ENCODE peak calls at places on chromosomes 16 and 17, in ten cellular contexts. M, N, Z, J, I, O, W, L, E and F are unnamed samples.

GRCh38 chr17:44688675-44689491 is 693 bp downstream of the CCDC43 start:
- DNase-seq in J (no peak), N (peak; percentile 52), I (no peak), E (no peak), L (peak; percentile 38), M (no peak), Z (no peak), W (no peak), O (no peak), F (no peak)

GRCh38 chr17:76408037-76408849 is 23.8 kb downstream of the SPHK1 start:
- DNase-seq in O (peak; percentile 73), E (no peak), I (peak; percentile 77), N (peak; percentile 92), Z (peak; percentile 75), W (peak; percentile 57), J (peak; percentile 74), M (peak; percentile 91), L (peak; percentile 39), F (peak; percentile 80)

GRCh38 chr17:50533720-50534148 is 1.2 kb downstream of the EPN3 start:
- DNase-seq in M (peak; percentile 89), W (peak; percentile 77), E (peak; percentile 79), Z (no peak), I (no peak), L (peak; percentile 33), O (no peak), N (no peak), J (no peak), F (no peak)

GRCh38 chr17:41695134-41695661 is 6.5 kb downstream of the EIF1 start:
- DNase-seq in M (no peak), L (peak; percentile 22), O (peak; percentile 41), J (no peak), N (no peak), W (no peak), Z (no peak), E (no peak), I (no peak), F (no peak)

GRCh38 chr17:49260011-49260921 is 29.7 kb upstream of the PHOSPHO1 start:
- DNase-seq in E (peak; percentile 68), N (peak; percentile 35), I (peak; percentile 63), W (peak; percentile 80), J (peak; percentile 40), M (peak; percentile 77), Z (peak; percentile 55), O (peak; percentile 83), L (peak; percentile 82), F (peak; percentile 69)

GRCh38 chr16:50607970-50608557 is 59.9 kb downstream of the NKD1 start:
- DNase-seq in W (no peak), M (peak; percentile 25), O (no peak), L (no peak), I (no peak), E (no peak), Z (no peak), N (no peak), J (no peak), F (no peak)

GRCh38 chr16:89175280-89176146 is 4.0 kb downstream of the CDH15 start:
- DNase-seq in E (no peak), M (peak; percentile 74), I (no peak), N (no peak), L (no peak), O (no peak), W (no peak), Z (no peak), J (no peak), F (no peak)

GRCh38 chr17:76597156-76598003 is 11.7 kb upstream of the ST6GALNAC2 start:
- DNase-seq in W (no peak), I (no peak), N (no peak), E (no peak), J (peak; percentile 55), L (no peak), Z (no peak), M (no peak), O (no peak), F (no peak)

GRCh38 chr17:82820278-82821251 is 19.3 kb downstream of the ZNF750 start:
- DNase-seq in Z (no peak), W (no peak), N (no peak), M (no peak), E (no peak), O (peak; percentile 31), J (no peak), L (no peak), I (no peak), F (no peak)

GRCh38 chr17:48052956-48053757 is 5.0 kb downstream of the NFE2L1 start:
- DNase-seq in J (no peak), L (peak; percentile 40), O (no peak), N (no peak), I (no peak), Z (no peak), W (peak; percentile 89), E (peak; percentile 89), M (peak; percentile 74), F (no peak)

GRCh38 chr17:44070455-44071197 is at the start of gene G6PC3:
- DNase-seq in L (peak; percentile 98), Z (peak; percentile 90), I (peak; percentile 81), W (peak; percentile 97), O (peak; percentile 99), M (peak; percentile 97), E (peak; percentile 95), N (peak; percentile 98), J (peak; percentile 94), F (peak; percentile 30)

GRCh38 chr17:41962768-41963434 is 3.7 kb upstream of the CNP start:
- DNase-seq in E (peak; percentile 79), M (peak; percentile 91), N (peak; percentile 88), J (peak; percentile 71), W (peak; percentile 76), O (peak; percentile 69), L (peak; percentile 53), I (peak; percentile 77), Z (peak; percentile 73), F (peak; percentile 72)

DNA sequence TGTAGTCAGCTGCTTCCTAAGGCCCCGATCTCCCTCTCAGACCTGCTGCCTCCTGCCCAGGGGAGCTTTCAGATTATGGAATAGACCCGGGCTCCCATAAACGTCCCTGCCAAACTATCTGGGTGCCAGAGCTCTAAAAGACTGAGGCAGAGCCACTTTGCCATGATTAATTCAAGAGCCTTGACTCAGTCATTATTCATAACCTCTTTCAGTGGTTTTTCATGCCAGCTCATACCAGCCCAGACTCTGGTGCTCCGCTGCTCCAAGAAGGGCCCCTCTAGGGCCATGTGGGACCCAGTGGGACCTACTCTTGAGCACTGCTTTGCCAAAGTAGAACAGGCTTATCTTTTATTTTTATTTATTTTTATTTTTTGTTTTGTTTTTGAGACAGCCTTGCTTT is 23.9 kb downstream of the DNAI2 start:
- DNase-seq in E (no peak), J (no peak), W (no peak), L (no peak), M (no peak), N (no peak), O (no peak), Z (peak; percentile 19), I (no peak), F (no peak)
- H3K4me1 ChIP-seq in E (peaks cover 15% of the 10 kb centered on the region), J (no peaks in the 10 kb centered on the region), W (peaks cover 16% of the 10 kb centered on the region), L (no peaks in the 10 kb centered on the region), M (no peaks in the 10 kb centered on the region), N (no peaks in the 10 kb centered on the region), O (peaks cover 7% of the 10 kb centered on the region), Z (peaks cover 16% of the 10 kb centered on the region), I (peaks cover 5% of the 10 kb centered on the region), F (no peaks in the 10 kb centered on the region)

DNA sequence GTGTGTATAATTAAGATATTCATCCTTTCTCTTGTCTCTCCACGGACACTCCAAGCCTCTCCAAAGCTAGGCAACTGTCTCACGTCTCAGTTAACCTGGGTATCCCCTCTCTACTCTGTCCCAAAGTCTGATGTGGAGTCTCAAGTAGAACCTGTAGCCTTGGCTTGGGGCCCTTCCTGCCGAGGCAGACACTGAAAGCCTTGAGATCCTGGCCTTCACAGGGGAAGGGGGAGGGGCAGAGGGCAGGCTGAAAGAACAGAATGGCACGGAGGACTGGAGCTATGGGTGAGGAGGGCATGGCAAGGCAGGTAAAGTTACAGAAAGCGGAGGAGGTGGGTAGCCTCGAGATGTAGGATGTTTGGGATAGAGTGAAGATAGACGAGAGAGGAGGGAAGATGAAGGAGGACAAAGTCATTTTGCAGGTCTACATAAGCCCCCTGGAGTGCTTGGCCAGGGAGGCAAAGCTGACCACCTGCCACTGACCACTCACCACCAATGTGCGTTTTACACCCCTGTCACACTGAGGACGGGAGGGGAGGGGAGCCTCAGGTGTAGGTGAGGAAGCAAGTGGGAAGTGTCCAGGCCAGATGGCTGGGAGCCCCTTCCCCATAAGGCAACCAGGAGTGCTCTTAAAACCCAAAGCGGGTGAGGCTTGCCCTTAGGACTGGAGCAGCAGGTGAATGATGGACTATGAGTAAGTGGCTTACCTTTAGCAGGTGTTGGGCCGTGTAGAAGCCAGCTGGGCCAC is 1.3 kb downstream of the FDXR start:
- DNase-seq in O (no peak), W (no peak), M (no peak), J (no peak), E (no peak), L (no peak), Z (no peak), I (no peak), N (no peak), F (no peak)
- H3K4me3 ChIP-seq in O (peak overlapping the region; percentile 69), W (no peak overlapping the region), M (no peak overlapping the region), J (no peak overlapping the region), E (peak overlapping the region; percentile 77), L (peak overlapping the region; percentile 92), Z (no peak overlapping the region), I (peak overlapping the region; percentile 66), N (peak overlapping the region; percentile 93), F (no peak overlapping the region)

GRCh38 chr16:27323781-27324561 is 10.2 kb downstream of the IL4R start:
- DNase-seq in J (no peak), M (no peak), O (no peak), L (no peak), E (no peak), N (no peak), I (peak; percentile 30), Z (no peak), W (no peak), F (no peak)
- H3K4me1 ChIP-seq in J (peaks cover 2% of the 10 kb centered on the region), M (peaks cover 10% of the 10 kb centered on the region), O (peaks cover 48% of the 10 kb centered on the region), L (peaks cover 25% of the 10 kb centered on the region), E (peaks cover 50% of the 10 kb centered on the region), N (peaks cover 3% of the 10 kb centered on the region), I (peaks cover 94% of the 10 kb centered on the region), Z (peaks cover 56% of the 10 kb centered on the region), W (peaks cover 18% of the 10 kb centered on the region), F (peaks cover 69% of the 10 kb centered on the region)

GRCh38 chr17:64779344-64780095 is 117.4 kb upstream of the SMURF2 start:
- DNase-seq in O (no peak), Z (no peak), J (no peak), I (no peak), W (no peak), E (no peak), N (no peak), L (no peak), M (peak; percentile 77), F (no peak)

GRCh38 chr17:64775701-64776570 is 113.8 kb upstream of the SMURF2 start:
- DNase-seq in O (no peak), L (no peak), Z (no peak), E (no peak), J (no peak), M (no peak), W (no peak), N (no peak), I (no peak), F (no peak)

GRCh38 chr17:64778102-64778366 is 115.9 kb upstream of the SMURF2 start:
- DNase-seq in I (no peak), L (no peak), O (no peak), Z (no peak), E (no peak), W (no peak), J (no peak), M (no peak), N (no peak), F (no peak)

GRCh38 chr17:64778367-64779290 is 116.5 kb upstream of the SMURF2 start:
- DNase-seq in O (no peak), N (no peak), L (no peak), E (peak; percentile 24), Z (peak; percentile 30), M (peak; percentile 82), J (no peak), I (peak; percentile 60), W (peak; percentile 33), F (peak; percentile 28)

GRCh38 chr17:64777413-64778101 is 115.5 kb upstream of the SMURF2 start:
- DNase-seq in N (peak; percentile 76), O (no peak), M (peak; percentile 70), I (no peak), Z (no peak), J (no peak), E (peak; percentile 54), W (peak; percentile 56), L (no peak), F (no peak)
- H3K4me3 ChIP-seq in N (peak overlapping the region; percentile 64), O (no peak overlapping the region), M (peak overlapping the region; percentile 53), I (peak overlapping the region; percentile 14), Z (no peak overlapping the region), J (no peak overlapping the region), E (peak overlapping the region; percentile 72), W (peak overlapping the region; percentile 3), L (no peak overlapping the region), F (peak overlapping the region; percentile 17)